ENCODE peak calls at places on chromosome 3, in ten cellular contexts. Y is naive B cell, V is amygdala, A is astrocyte, Z is Calu3, O is HCEC 1CT, X is skeletal muscle cell, U is NCI-H510A treated with DMSO at 0.1 percent for 48 hours, L is nucleus accumbens, C is endothelial cell. N is an unnamed sample.

GRCh38 chr3:3772920-3773319 is 26.3 kb upstream of the LRRN1 start:
- DNase-seq in U (no peak), Y (no peak), X (no peak), L (peak; percentile 32), Z (no peak), V (no peak), O (no peak), A (no peak), C (no peak), N (no peak)

GRCh38 chr3:150931710-150932109 is 26.5 kb upstream of the MINDY4B start:
- DNase-seq in V (no peak), L (no peak), Y (no peak), A (no peak), O (no peak), U (no peak), Z (no peak), C (no peak), X (no peak), N (no peak)

GRCh38 chr3:67017211-67017610 is 19.1 kb downstream of the KBTBD8 start:
- DNase-seq in C (no peak), A (no peak), Y (no peak), O (no peak), Z (no peak), U (no peak), L (no peak), V (no peak), X (no peak), N (no peak)

GRCh38 chr3:123067689-123068226 is 933 bp downstream of the PDIA5 start:
- DNase-seq in L (no peak), U (no peak), Y (no peak), O (peak; percentile 33), C (no peak), V (no peak), A (no peak), Z (peak; percentile 13), X (no peak), N (peak; percentile 37)

GRCh38 chr3:99482191-99482590 is 156.2 kb upstream of the COL8A1 start:
- DNase-seq in V (no peak), X (no peak), A (no peak), Z (no peak), Y (no peak), O (no peak), U (no peak), C (no peak), L (no peak), N (peak; percentile 51)

GRCh38 chr3:126960604-126960995 is 22.3 kb upstream of the PLXNA1 start:
- DNase-seq in Y (no peak), C (no peak), A (no peak), O (no peak), L (no peak), U (no peak), Z (no peak), X (no peak), V (no peak), N (no peak)

GRCh38 chr3:94543161-94543560 is 480.3 kb downstream of the NSUN3 start:
- DNase-seq in Y (no peak), L (no peak), Z (no peak), A (no peak), X (no peak), U (no peak), O (no peak), C (no peak), V (no peak), N (no peak)

GRCh38 chr3:59818033-59818936 is 768.5 kb upstream of the CFAP20DC start:
- DNase-seq in L (peak; percentile 8), Y (no peak), C (no peak), U (no peak), O (peak; percentile 98), X (peak; percentile 97), Z (peak; percentile 49), V (peak; percentile 26), A (peak; percentile 98), N (peak; percentile 91)

GRCh38 chr3:98695816-98696215 is 67.3 kb upstream of the ST3GAL6 start:
- DNase-seq in Y (no peak), C (no peak), L (no peak), V (no peak), U (no peak), X (no peak), O (peak; percentile 73), Z (no peak), A (no peak), N (peak; percentile 64)

GRCh38 chr3:189714991-189715961 is 84.1 kb downstream of the TP63 start:
- DNase-seq in V (no peak), C (no peak), A (peak; percentile 90), U (no peak), Z (no peak), X (no peak), Y (no peak), L (no peak), O (peak; percentile 91), N (peak; percentile 79)

GRCh38 chr3:179000659-179001058 is 71.0 kb downstream of the ZMAT3 start:
- DNase-seq in Z (no peak), Y (no peak), C (no peak), U (no peak), A (no peak), L (no peak), O (no peak), X (no peak), V (no peak), N (no peak)

GRCh38 chr3:21913791-21914190 is 162.8 kb upstream of the ZNF385D start:
- DNase-seq in A (peak; percentile 65), O (no peak), U (no peak), V (no peak), C (no peak), X (peak; percentile 77), Z (no peak), Y (no peak), L (no peak), N (no peak)

GRCh38 chr3:195226900-195227447 is 44.0 kb downstream of the XXYLT1 start:
- DNase-seq in A (no peak), O (peak; percentile 14), Y (no peak), X (no peak), C (no peak), V (no peak), Z (no peak), L (no peak), U (no peak), N (peak; percentile 21)